ENCODE peak calls at places on chromosomes 11 and 22, in nine cellular contexts. One of them, this sample, is unnamed. For H3K27me3, the result is how much of the 10 kb centered on the place peaks cover.

GRCh38 chr22:29216873-29217666 is 11.4 kb downstream of the EMID1 start:
- DNase-seq in brain microvascular endothelial cell: no peak
- DNase-seq in K562: no peak
- DNase-seq in cardiac muscle cell: peak
- DNase-seq in CD8-positive, alpha-beta memory T cell: no peak
- DNase-seq in stomach: no peak
- DNase-seq in PC-3: no peak
- DNase-seq in adrenal gland: peak
- DNase-seq in iPS DF 6.9: no peak
- DNase-seq in this sample: no peak

GRCh38 chr22:44399196-44399837 is 86.6 kb upstream of the SHISAL1 start:
- DNase-seq in brain microvascular endothelial cell: no peak
- DNase-seq in K562: no peak
- DNase-seq in cardiac muscle cell: no peak
- DNase-seq in CD8-positive, alpha-beta memory T cell: no peak
- DNase-seq in stomach: peak
- DNase-seq in PC-3: no peak
- DNase-seq in adrenal gland: peak
- DNase-seq in iPS DF 6.9: no peak
- DNase-seq in this sample: no peak

GRCh38 chr11:111675891-111676290 is 73.6 kb downstream of the SIK2 start:
- DNase-seq in brain microvascular endothelial cell: no peak
- DNase-seq in K562: no peak
- DNase-seq in cardiac muscle cell: no peak
- DNase-seq in CD8-positive, alpha-beta memory T cell: no peak
- DNase-seq in stomach: no peak
- DNase-seq in PC-3: no peak
- DNase-seq in adrenal gland: no peak
- DNase-seq in iPS DF 6.9: no peak
- DNase-seq in this sample: no peak

GRCh38 chr11:15991174-15991655 is 365.1 kb downstream of the SOX6 start:
- DNase-seq in brain microvascular endothelial cell: no peak
- DNase-seq in K562: no peak
- DNase-seq in cardiac muscle cell: no peak
- DNase-seq in CD8-positive, alpha-beta memory T cell: no peak
- DNase-seq in stomach: no peak
- DNase-seq in PC-3: no peak
- DNase-seq in adrenal gland: no peak
- DNase-seq in iPS DF 6.9: no peak
- DNase-seq in this sample: no peak

GRCh38 chr11:96324912-96325311 is 18.1 kb downstream of the MAML2 start:
- DNase-seq in brain microvascular endothelial cell: peak
- DNase-seq in K562: no peak
- DNase-seq in cardiac muscle cell: peak
- DNase-seq in CD8-positive, alpha-beta memory T cell: no peak
- DNase-seq in stomach: no peak
- DNase-seq in PC-3: peak
- DNase-seq in adrenal gland: no peak
- DNase-seq in iPS DF 6.9: no peak
- DNase-seq in this sample: no peak

GRCh38 chr11:117966908-117967307 is 19.3 kb upstream of the IL10RA start:
- DNase-seq in brain microvascular endothelial cell: no peak
- DNase-seq in K562: peak
- DNase-seq in cardiac muscle cell: no peak
- DNase-seq in CD8-positive, alpha-beta memory T cell: no peak
- DNase-seq in stomach: no peak
- DNase-seq in PC-3: no peak
- DNase-seq in adrenal gland: no peak
- DNase-seq in iPS DF 6.9: no peak
- DNase-seq in this sample: no peak

GRCh38 chr22:20105456-20106204 is 10.3 kb upstream of the RANBP1 start:
- DNase-seq in brain microvascular endothelial cell: no peak
- DNase-seq in K562: no peak
- DNase-seq in cardiac muscle cell: no peak
- DNase-seq in CD8-positive, alpha-beta memory T cell: no peak
- DNase-seq in stomach: no peak
- DNase-seq in PC-3: no peak
- DNase-seq in adrenal gland: no peak
- DNase-seq in iPS DF 6.9: no peak
- DNase-seq in this sample: no peak

GRCh38 chr11:16846305-16846704 is 107.9 kb downstream of the C11orf58 start:
- DNase-seq in brain microvascular endothelial cell: no peak
- DNase-seq in K562: no peak
- DNase-seq in cardiac muscle cell: peak
- DNase-seq in CD8-positive, alpha-beta memory T cell: no peak
- DNase-seq in stomach: no peak
- DNase-seq in PC-3: no peak
- DNase-seq in adrenal gland: no peak
- DNase-seq in iPS DF 6.9: no peak
- DNase-seq in this sample: no peak

GRCh38 chr22:23910496-23911190 is 16.5 kb downstream of the MIF start:
- DNase-seq in brain microvascular endothelial cell: no peak
- DNase-seq in K562: no peak
- DNase-seq in cardiac muscle cell: no peak
- DNase-seq in CD8-positive, alpha-beta memory T cell: no peak
- DNase-seq in stomach: no peak
- DNase-seq in PC-3: no peak
- DNase-seq in adrenal gland: no peak
- DNase-seq in iPS DF 6.9: no peak
- DNase-seq in this sample: no peak

GRCh38 chr22:19962909-19963806 is 21.5 kb upstream of the TXNRD2 start:
- DNase-seq in brain microvascular endothelial cell: peak
- DNase-seq in K562: no peak
- DNase-seq in cardiac muscle cell: no peak
- DNase-seq in CD8-positive, alpha-beta memory T cell: no peak
- DNase-seq in stomach: peak
- DNase-seq in PC-3: peak
- DNase-seq in adrenal gland: peak
- DNase-seq in iPS DF 6.9: no peak
- DNase-seq in this sample: peak

DNA sequence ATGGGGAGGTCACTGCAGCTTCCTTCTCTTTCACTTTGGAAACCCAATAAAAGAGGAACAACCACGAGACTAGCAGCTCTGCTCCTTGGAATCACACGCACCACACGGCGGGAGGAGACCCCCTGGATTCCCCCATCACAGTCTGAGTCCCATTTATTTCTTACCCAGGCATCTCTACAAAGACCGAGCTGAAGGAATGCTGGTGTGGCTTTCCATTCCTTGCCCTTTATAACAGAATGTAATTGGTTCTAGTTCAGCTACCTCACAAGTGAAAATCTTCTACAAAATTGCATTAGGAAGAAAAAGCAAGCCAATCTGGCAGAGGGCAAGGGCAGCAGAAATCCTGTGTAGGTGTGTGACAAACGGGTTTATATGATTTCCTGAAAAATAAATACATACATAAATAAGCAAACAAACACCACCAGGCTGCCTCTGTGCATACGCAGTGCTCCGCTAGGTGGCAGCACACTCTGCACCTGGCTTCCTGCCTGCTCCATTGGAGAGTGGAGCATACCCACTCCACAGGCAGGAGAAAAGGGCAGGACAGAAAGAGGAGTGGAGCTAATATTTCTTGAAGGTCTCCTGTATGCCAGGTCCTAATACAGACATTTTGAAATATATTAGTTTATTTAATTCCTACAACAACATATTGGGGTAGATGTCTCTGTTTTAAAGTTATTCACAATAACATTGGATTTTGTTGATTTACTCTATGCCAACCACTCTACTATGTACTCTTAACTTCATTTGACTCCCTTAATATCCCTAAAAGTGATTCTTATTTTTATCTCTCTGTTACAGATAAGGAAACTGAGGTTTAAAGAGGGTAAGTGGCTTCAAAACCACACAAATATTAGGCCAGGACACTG is 673.1 kb downstream of the KCNA4 start:
- DNase-seq in brain microvascular endothelial cell: peak
- DNase-seq in K562: peak
- DNase-seq in cardiac muscle cell: peak
- DNase-seq in CD8-positive, alpha-beta memory T cell: no peak
- DNase-seq in stomach: peak
- DNase-seq in PC-3: peak
- DNase-seq in adrenal gland: peak
- DNase-seq in iPS DF 6.9: peak
- DNase-seq in this sample: peak
- H3K27me3 ChIP-seq in brain microvascular endothelial cell: under half
- H3K27me3 ChIP-seq in K562: under half
- H3K27me3 ChIP-seq in cardiac muscle cell: under half
- H3K27me3 ChIP-seq in CD8-positive, alpha-beta memory T cell: under half
- H3K27me3 ChIP-seq in stomach: under half
- H3K27me3 ChIP-seq in PC-3: under half
- H3K27me3 ChIP-seq in adrenal gland: under half
- H3K27me3 ChIP-seq in iPS DF 6.9: under half
- H3K27me3 ChIP-seq in this sample: under half

DNA sequence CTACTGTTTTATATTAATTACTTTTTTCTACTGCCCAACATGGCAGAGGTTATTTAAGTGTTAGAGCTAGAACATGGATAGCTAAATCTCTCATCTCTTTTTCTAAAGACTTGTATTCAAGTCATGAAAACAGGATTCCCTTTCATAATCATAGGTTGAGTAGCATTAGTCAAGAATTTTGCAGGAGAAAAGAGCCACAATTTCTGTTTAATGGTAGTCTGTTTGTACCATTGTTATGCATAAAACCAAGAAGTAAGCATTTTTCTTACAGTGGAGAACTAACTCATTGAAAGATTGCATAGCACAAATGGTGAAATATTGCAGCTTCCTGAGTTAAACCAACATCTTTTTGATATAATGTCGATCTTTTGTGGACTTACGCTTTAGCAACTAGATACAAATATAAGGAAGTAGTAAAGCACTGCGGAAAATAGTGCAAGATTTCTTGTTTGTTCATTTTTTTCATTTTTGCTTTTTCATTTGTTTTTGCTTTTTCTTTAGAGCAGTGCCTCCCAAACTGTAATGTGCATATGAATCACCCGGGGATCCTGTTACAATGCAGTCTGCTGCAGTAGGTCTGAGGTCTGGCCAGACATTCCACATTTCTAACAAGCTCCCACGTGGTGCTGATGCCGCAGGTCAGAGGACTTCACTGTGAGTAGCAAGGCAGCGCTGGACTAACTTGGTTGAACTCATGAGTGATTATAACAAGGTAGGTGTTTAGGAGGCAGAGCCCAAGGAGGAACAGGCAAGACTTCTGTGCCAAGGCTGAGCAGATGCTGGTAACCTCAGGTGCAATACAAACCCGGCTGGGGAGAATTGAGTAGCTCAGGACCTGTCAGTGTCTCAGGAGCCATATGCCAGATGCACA is 4.6 kb downstream of the ETS1 start:
- DNase-seq in brain microvascular endothelial cell: peak
- DNase-seq in K562: no peak
- DNase-seq in cardiac muscle cell: peak
- DNase-seq in CD8-positive, alpha-beta memory T cell: no peak
- DNase-seq in stomach: no peak
- DNase-seq in PC-3: peak
- DNase-seq in adrenal gland: no peak
- DNase-seq in iPS DF 6.9: peak
- DNase-seq in this sample: no peak
- H3K27ac ChIP-seq in brain microvascular endothelial cell: peak
- H3K27ac ChIP-seq in K562: no peak
- H3K27ac ChIP-seq in cardiac muscle cell: no peak
- H3K27ac ChIP-seq in CD8-positive, alpha-beta memory T cell: no peak
- H3K27ac ChIP-seq in stomach: no peak
- H3K27ac ChIP-seq in PC-3: peak
- H3K27ac ChIP-seq in adrenal gland: no peak
- H3K27ac ChIP-seq in iPS DF 6.9: peak
- H3K27ac ChIP-seq in this sample: no peak

DNA sequence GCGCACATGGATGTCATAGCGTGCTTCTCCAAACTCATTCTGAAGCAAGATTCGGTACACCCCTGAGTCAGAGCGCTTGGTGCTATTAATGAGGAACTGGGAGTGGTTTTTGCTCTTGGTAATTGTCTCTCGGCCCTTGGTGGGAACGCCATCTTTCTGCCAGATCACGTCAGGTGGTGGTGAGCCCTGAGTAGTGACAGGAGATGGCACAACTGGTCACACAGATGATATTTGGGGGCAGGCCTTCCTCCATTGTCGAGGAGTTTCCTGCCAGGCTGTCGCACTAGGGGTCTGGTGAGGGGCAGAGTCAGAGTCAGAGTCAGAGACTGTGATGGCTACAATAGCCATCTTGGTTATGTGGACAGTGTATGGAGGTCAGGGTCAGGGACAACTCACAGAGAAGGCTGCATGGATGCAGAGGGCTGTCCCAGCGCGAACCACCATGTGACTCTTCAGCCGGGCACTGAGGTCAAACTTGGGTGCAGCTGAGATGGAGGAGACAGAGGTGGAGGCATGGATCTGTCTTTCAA is 9.3 kb downstream of the TMEM86A start:
- DNase-seq in brain microvascular endothelial cell: no peak
- DNase-seq in K562: no peak
- DNase-seq in cardiac muscle cell: no peak
- DNase-seq in CD8-positive, alpha-beta memory T cell: no peak
- DNase-seq in stomach: no peak
- DNase-seq in PC-3: no peak
- DNase-seq in adrenal gland: no peak
- DNase-seq in iPS DF 6.9: no peak
- DNase-seq in this sample: no peak
- H3K27me3 ChIP-seq in brain microvascular endothelial cell: under half
- H3K27me3 ChIP-seq in K562: under half
- H3K27me3 ChIP-seq in cardiac muscle cell: under half
- H3K27me3 ChIP-seq in CD8-positive, alpha-beta memory T cell: under half
- H3K27me3 ChIP-seq in stomach: under half
- H3K27me3 ChIP-seq in PC-3: under half
- H3K27me3 ChIP-seq in adrenal gland: under half
- H3K27me3 ChIP-seq in iPS DF 6.9: under half
- H3K27me3 ChIP-seq in this sample: under half

GRCh38 chr11:20093775-20094174 is 66.5 kb downstream of the DBX1 start:
- DNase-seq in brain microvascular endothelial cell: peak
- DNase-seq in K562: no peak
- DNase-seq in cardiac muscle cell: no peak
- DNase-seq in CD8-positive, alpha-beta memory T cell: no peak
- DNase-seq in stomach: no peak
- DNase-seq in PC-3: no peak
- DNase-seq in adrenal gland: no peak
- DNase-seq in iPS DF 6.9: no peak
- DNase-seq in this sample: no peak
- H3K27ac ChIP-seq in brain microvascular endothelial cell: peak
- H3K27ac ChIP-seq in K562: no peak
- H3K27ac ChIP-seq in cardiac muscle cell: no peak
- H3K27ac ChIP-seq in CD8-positive, alpha-beta memory T cell: no peak
- H3K27ac ChIP-seq in stomach: no peak
- H3K27ac ChIP-seq in PC-3: no peak
- H3K27ac ChIP-seq in adrenal gland: no peak
- H3K27ac ChIP-seq in iPS DF 6.9: no peak
- H3K27ac ChIP-seq in this sample: no peak

DNA sequence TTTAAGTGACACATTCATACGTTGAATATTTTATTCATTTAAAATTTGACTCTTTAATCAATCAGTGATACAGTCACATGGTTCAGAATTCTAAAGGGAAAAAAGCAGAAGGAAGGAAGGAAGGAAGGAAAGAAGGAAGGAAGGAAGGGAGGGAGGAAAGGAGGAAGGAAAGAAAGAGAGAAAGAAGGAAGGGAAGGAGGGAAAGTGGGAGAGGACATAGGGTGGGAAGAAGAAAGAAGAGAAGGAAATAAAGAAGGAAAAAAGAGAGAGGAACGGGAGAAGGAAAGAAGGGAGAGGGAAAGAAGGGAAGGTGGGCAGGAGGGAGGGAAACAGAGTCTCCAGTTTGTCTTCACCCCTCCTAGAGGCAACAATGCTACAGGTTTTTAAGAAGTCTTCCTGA is 518.6 kb downstream of the MIAT start:
- DNase-seq in brain microvascular endothelial cell: no peak
- DNase-seq in K562: no peak
- DNase-seq in cardiac muscle cell: no peak
- DNase-seq in CD8-positive, alpha-beta memory T cell: no peak
- DNase-seq in stomach: no peak
- DNase-seq in PC-3: no peak
- DNase-seq in adrenal gland: no peak
- DNase-seq in iPS DF 6.9: no peak
- DNase-seq in this sample: no peak
- H3K27me3 ChIP-seq in brain microvascular endothelial cell: under half
- H3K27me3 ChIP-seq in K562: under half
- H3K27me3 ChIP-seq in cardiac muscle cell: under half
- H3K27me3 ChIP-seq in CD8-positive, alpha-beta memory T cell: under half
- H3K27me3 ChIP-seq in stomach: under half
- H3K27me3 ChIP-seq in PC-3: under half
- H3K27me3 ChIP-seq in adrenal gland: under half
- H3K27me3 ChIP-seq in iPS DF 6.9: under half
- H3K27me3 ChIP-seq in this sample: under half

This sample was measured in small intestine.